ENCODE peak calls at places on chromosomes 11 and 22, in five cellular contexts. E is heart left ventricle; K is astrocyte; W is activated CD8-positive, alpha-beta T cell treated with anti-CD3 and anti-CD28 coated beads for 36 hours; I is HCT116. Q is an unnamed sample.

GRCh38 chr22:20777420-20778177 is 3.7 kb downstream of the SERPIND1 start:
- DNase-seq in E (peak), K (peak), W (no peak), I (peak), Q (peak)

GRCh38 chr11:26949846-26950245 is 44.1 kb upstream of the FIBIN start:
- DNase-seq in E (no peak), K (no peak), W (no peak), I (no peak), Q (no peak)

GRCh38 chr11:111691731-111692130 is 74.5 kb downstream of the PPP2R1B start:
- DNase-seq in E (no peak), K (no peak), W (no peak), I (no peak), Q (no peak)

GRCh38 chr11:109390752-109391151 is 31.2 kb upstream of the C11orf87 start:
- DNase-seq in E (no peak), K (no peak), W (no peak), I (no peak), Q (no peak)

GRCh38 chr11:118406599-118407166 is 5.3 kb downstream of the ATP5MG start:
- DNase-seq in E (no peak), K (peak), W (no peak), I (no peak), Q (no peak)

GRCh38 chr22:42932857-42933782 is 76.0 kb upstream of the ARFGAP3 start:
- DNase-seq in E (peak), K (peak), W (peak), I (no peak), Q (no peak)

GRCh38 chr11:9310485-9310884 is 3.9 kb downstream of the TMEM41B start:
- DNase-seq in E (no peak), K (no peak), W (no peak), I (no peak), Q (no peak)

GRCh38 chr22:48717076-48717810 is 1110.4 kb downstream of the BRD1 start:
- DNase-seq in E (no peak), K (no peak), W (no peak), I (no peak), Q (no peak)

GRCh38 chr11:36672815-36673450 is 74.9 kb upstream of the RAG2 start:
- DNase-seq in E (no peak), K (peak), W (peak), I (peak), Q (peak)

GRCh38 chr11:2276280-2276998 is 6.1 kb upstream of the ASCL2 start:
- DNase-seq in E (no peak), K (no peak), W (no peak), I (no peak), Q (no peak)

GRCh38 chr11:104366321-104366734 is 202.4 kb upstream of the PDGFD start:
- DNase-seq in E (no peak), K (no peak), W (no peak), I (no peak), Q (no peak)

GRCh38 chr11:68447015-68447801 is 13.3 kb upstream of the PPP6R3 start:
- DNase-seq in E (peak), K (no peak), W (peak), I (peak), Q (no peak)

GRCh38 chr11:76689313-76689712 is 18.8 kb upstream of the LRRC32 start:
- DNase-seq in E (no peak), K (no peak), W (no peak), I (no peak), Q (no peak)

GRCh38 chr11:118656563-118657165 is 22.8 kb downstream of the TREH start:
- DNase-seq in E (peak), K (no peak), W (no peak), I (no peak), Q (no peak)

GRCh38 chr11:74171630-74172465 is 759 bp downstream of the PPME1 start:
- DNase-seq in E (no peak), K (peak), W (no peak), I (no peak), Q (no peak)

GRCh38 chr11:58060939-58061672 is 30.4 kb downstream of the OR6Q1 start:
- DNase-seq in E (no peak), K (peak), W (no peak), I (no peak), Q (no peak)
- TF ChIP-seq CTCF in E (no peak), K (peak), W (no peak), I (peak), Q (no peak)

GRCh38 chr22:46833228-46833627 is 70.8 kb downstream of the TBC1D22A start:
- DNase-seq in E (no peak), K (peak), W (no peak), I (peak), Q (no peak)
- TF ChIP-seq CTCF in E (no peak), K (peak), W (no peak), I (peak), Q (no peak)

GRCh38 chr11:126339073-126339865 is 16.2 kb upstream of the ST3GAL4 start:
- DNase-seq in E (peak), K (no peak), W (no peak), I (no peak), Q (no peak)

GRCh38 chr11:126339866-126340434 is 15.5 kb upstream of the ST3GAL4 start:
- DNase-seq in E (peak), K (peak), W (no peak), I (no peak), Q (no peak)

GRCh38 chr11:126341760-126342161 is 13.7 kb upstream of the ST3GAL4 start:
- DNase-seq in E (peak), K (peak), W (no peak), I (no peak), Q (peak)

GRCh38 chr11:126343051-126343450 is 12.4 kb upstream of the ST3GAL4 start:
- DNase-seq in E (peak), K (no peak), W (no peak), I (no peak), Q (no peak)

GRCh38 chr11:126340960-126341709 is 14.4 kb upstream of the ST3GAL4 start:
- DNase-seq in E (peak), K (no peak), W (no peak), I (no peak), Q (no peak)
- TF ChIP-seq CTCF in E (no peak), K (no peak), W (no peak), I (no peak), Q (no peak)

DNA sequence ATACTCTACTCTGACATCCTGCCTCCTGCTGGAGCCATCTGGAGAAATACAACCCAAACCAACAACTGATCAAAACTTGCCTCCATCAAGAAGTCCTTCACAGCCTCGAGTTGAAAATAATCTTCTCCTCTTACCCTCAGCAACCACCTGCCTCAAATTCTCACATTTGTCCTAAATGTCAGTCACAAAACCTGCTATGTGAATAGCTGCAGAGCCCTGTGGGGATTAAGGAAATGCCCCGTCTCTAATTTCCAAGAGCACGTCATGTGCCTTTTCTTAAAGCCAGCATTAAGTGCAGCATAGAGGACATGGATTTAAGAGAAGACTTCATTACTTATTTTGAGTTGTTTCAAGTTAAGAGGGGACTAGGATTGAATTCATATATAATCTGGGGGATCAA is 105.9 kb downstream of the TRPC6 start:
- DNase-seq in E (no peak), K (no peak), W (no peak), I (no peak), Q (no peak)
- TF ChIP-seq CTCF in E (no peak), K (no peak), W (no peak), I (no peak), Q (no peak)

DNA sequence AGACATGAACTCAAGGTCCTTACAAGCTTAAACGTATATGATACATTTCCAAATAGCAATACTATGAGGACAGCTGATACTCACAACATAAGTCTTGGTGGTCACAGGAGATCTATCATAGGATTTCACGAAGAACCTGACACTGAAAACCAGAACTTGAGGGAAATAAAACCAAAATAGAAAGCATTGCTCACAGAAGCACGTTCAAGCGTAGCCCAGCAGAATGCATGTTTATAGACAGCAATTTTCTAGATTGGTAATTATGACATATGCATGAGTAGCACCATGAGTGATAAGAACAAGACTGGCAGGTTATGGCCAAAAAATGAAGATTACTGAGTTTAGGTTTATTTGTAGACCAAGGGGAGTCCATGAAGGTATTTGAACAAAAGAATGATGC is 243.5 kb downstream of the ETS1 start:
- DNase-seq in E (no peak), K (no peak), W (peak), I (no peak), Q (no peak)
- TF ChIP-seq CTCF in E (no peak), K (no peak), W (no peak), I (no peak), Q (no peak)

GRCh38 chr11:66636411-66636810 is 2.1 kb upstream of the RBM4 start:
- DNase-seq in E (no peak), K (no peak), W (no peak), I (no peak), Q (no peak)

GRCh38 chr11:66637557-66638176 is 836 bp upstream of the RBM4 start:
- DNase-seq in E (no peak), K (no peak), W (no peak), I (no peak), Q (peak)

GRCh38 chr11:66638177-66639065 is at the start of gene RBM4:
- DNase-seq in E (peak), K (peak), W (peak), I (peak), Q (peak)

GRCh38 chr11:66641834-66642233 is 3.3 kb downstream of the RBM4 start:
- DNase-seq in E (no peak), K (peak), W (no peak), I (no peak), Q (no peak)

DNA sequence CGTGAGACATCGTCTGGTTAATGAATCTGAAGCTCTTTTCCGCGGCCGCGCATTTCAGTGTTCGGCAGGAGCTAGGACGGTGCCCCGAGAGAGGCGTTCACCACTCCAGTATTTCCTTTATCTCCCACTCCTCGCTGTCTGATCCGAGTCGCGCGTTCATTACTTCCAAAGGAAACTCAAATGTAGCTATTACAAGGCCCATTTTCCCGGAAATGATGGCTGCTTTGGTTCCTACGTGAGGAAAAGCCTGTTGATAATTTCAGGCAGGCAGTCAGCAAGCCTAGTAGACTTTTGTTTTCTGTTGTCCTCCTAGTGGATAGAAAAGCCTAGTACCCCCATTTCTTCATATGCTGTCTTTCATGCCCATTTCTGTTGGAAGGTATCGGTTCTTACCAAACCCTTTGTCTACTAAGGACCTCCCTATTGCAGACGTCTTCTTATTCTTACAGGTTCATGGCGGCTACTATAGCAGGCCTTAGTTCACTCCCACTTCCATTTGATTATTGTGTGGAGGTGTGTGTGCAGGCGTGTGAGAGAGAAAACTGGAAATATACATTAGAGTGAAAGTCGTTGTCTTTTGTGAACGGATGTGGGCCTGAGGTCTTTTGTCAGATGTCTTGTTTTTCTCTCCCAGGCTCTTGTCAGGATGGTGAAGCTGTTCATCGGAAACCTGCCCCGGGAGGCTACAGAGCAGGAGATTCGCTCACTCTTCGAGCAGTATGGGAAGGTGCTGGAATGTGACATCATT is 737 bp downstream of the RBM4 start:
- DNase-seq in E (no peak), K (peak), W (peak), I (no peak), Q (no peak)
- TF ChIP-seq CTCF in E (no peak), K (peak), W (peak), I (no peak), Q (no peak)

DNA sequence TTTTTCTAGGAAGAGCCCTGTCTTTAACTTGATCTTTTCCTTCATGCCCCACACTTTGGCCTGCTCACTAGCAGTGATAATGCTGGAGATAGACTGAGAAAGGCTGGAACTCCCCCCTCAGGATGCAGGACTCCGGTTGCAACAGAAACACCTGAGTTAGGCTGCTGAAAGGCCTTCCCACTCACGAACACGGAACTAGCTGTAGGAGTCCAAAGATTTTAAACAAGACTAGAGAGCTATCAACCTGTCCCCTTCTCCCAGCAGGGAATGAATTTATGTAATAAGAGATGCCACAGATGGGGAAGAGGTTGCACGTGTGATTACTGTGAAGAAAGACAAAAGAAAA is 13.0 kb downstream of the SCN3B start:
- DNase-seq in E (no peak), K (no peak), W (no peak), I (no peak), Q (no peak)
- TF ChIP-seq CTCF in E (no peak), K (no peak), W (no peak), I (no peak), Q (no peak)

Q was measured in HFF-Myc.